ENCODE peak calls at places on chromosomes 7 and 10, in ten cellular contexts. H is M059J; G is activated naive CD4-positive, alpha-beta T cell treated with anti-CD3 and anti-CD28 coated beads, Interleukin-2, amount 50 U/mL, for 16 hours; W is hepatic stellate cell; E is nucleus accumbens; T is suprapubic skin; N is OCI-LY7; Z is NCI-H2081; M is activated CD4-positive, CD25-positive, alpha-beta regulatory T cell; R is transverse colon. L is an unnamed sample.

GRCh38 chr10:31923389-31923788 is 5.2 kb downstream of the ARHGAP12 start:
- DNase-seq in G (no peak), N (no peak), R (no peak), E (no peak), W (no peak), T (no peak), H (no peak), Z (no peak), M (no peak), L (no peak)

GRCh38 chr10:110724116-110724701 is 80.1 kb downstream of the RBM20 start:
- DNase-seq in E (no peak), M (no peak), N (peak; percentile 82), R (no peak), G (no peak), Z (no peak), T (no peak), H (no peak), W (no peak), L (no peak)

GRCh38 chr7:140581411-140581810 is 59.2 kb downstream of the DENND2A start:
- DNase-seq in G (no peak), N (no peak), T (no peak), Z (no peak), H (no peak), R (no peak), M (no peak), W (no peak), E (no peak), L (peak; percentile 40)

GRCh38 chr10:128210215-128211063 is 84.2 kb upstream of the MKI67 start:
- DNase-seq in N (no peak), G (peak; percentile 71), T (no peak), E (peak; percentile 27), M (peak; percentile 48), H (peak; percentile 22), W (peak; percentile 56), Z (no peak), R (peak; percentile 81), L (peak; percentile 30)

GRCh38 chr10:124732931-124733536 is 11.1 kb downstream of the FAM53B start:
- DNase-seq in H (no peak), Z (no peak), N (no peak), E (peak; percentile 37), W (peak; percentile 81), R (peak; percentile 59), T (no peak), M (peak; percentile 36), G (peak; percentile 64), L (no peak)

GRCh38 chr10:69766161-69766910 is 35.4 kb upstream of the COL13A1 start:
- DNase-seq in W (no peak), G (no peak), E (no peak), M (no peak), N (no peak), H (no peak), Z (no peak), R (no peak), T (no peak), L (no peak)

GRCh38 chr10:122122493-122122892 is 133.5 kb downstream of the TACC2 start:
- DNase-seq in R (no peak), E (no peak), Z (no peak), N (no peak), H (no peak), T (no peak), M (no peak), W (no peak), G (no peak), L (no peak)

GRCh38 chr10:123144697-123145541 is 3.0 kb upstream of the HMX2 start:
- DNase-seq in W (no peak), M (no peak), Z (no peak), T (no peak), E (no peak), H (no peak), N (no peak), G (peak; percentile 18), R (no peak), L (no peak)

GRCh38 chr7:64867863-64868440 is 35.1 kb upstream of the ZNF273 start:
- DNase-seq in N (no peak), T (no peak), M (no peak), W (no peak), E (no peak), G (no peak), Z (no peak), R (no peak), H (no peak), L (no peak)

GRCh38 chr7:39184387-39184786 is 206.7 kb downstream of the POU6F2 start:
- DNase-seq in M (no peak), Z (no peak), W (no peak), H (peak; percentile 46), N (no peak), E (no peak), G (no peak), R (no peak), T (no peak), L (no peak)

GRCh38 chr7:30331338-30331737 is 46.9 kb downstream of the ZNRF2 start:
- DNase-seq in E (no peak), H (peak; percentile 32), T (no peak), M (no peak), Z (no peak), G (no peak), N (no peak), W (no peak), R (no peak), L (no peak)

GRCh38 chr7:101216860-101217387 is 457 bp downstream of the PLOD3 start:
- DNase-seq in Z (no peak), W (no peak), G (no peak), H (peak; percentile 13), E (no peak), M (no peak), N (no peak), T (no peak), R (no peak), L (no peak)

GRCh38 chr10:123559823-123560092 is 106.4 kb upstream of the GPR26 start:
- DNase-seq in N (no peak), M (no peak), W (no peak), H (no peak), E (no peak), T (peak; percentile 61), R (no peak), Z (no peak), G (no peak), L (no peak)

GRCh38 chr7:78020874-78021249 is 222.3 kb downstream of the PHTF2 start:
- DNase-seq in G (no peak), N (no peak), T (no peak), R (no peak), E (no peak), W (peak; percentile 13), Z (no peak), H (no peak), M (no peak), L (no peak)

GRCh38 chr10:4807803-4808507 is 18.1 kb upstream of the AKR1E2 start:
- DNase-seq in H (peak; percentile 83), G (no peak), R (no peak), Z (no peak), N (no peak), M (no peak), E (no peak), T (no peak), W (peak; percentile 60), L (no peak)

GRCh38 chr7:24438232-24438631 is 135.0 kb upstream of the PALS2 start:
- DNase-seq in N (no peak), M (no peak), W (no peak), Z (no peak), H (no peak), T (no peak), R (no peak), G (no peak), E (no peak), L (no peak)

GRCh38 chr7:65216469-65216868 is 157.2 kb upstream of the ZNF92 start:
- DNase-seq in G (peak; percentile 31), H (peak; percentile 45), Z (peak; percentile 91), T (no peak), W (no peak), E (peak; percentile 13), N (peak; percentile 83), R (peak; percentile 61), M (no peak), L (no peak)

GRCh38 chr10:101162677-101163076 is 31.6 kb downstream of the TLX1 start:
- DNase-seq in G (no peak), Z (no peak), N (no peak), W (no peak), T (no peak), H (no peak), R (no peak), M (no peak), E (no peak), L (no peak)

GRCh38 chr7:148478551-148478950 is 112.0 kb upstream of the C7orf33 start:
- DNase-seq in N (no peak), W (no peak), R (no peak), E (no peak), T (no peak), M (no peak), G (no peak), Z (no peak), H (no peak), L (no peak)

GRCh38 chr10:125344573-125345121 is 184.3 kb upstream of the CTBP2 start:
- DNase-seq in E (no peak), Z (no peak), R (peak; percentile 43), W (no peak), G (no peak), T (no peak), M (no peak), H (no peak), N (no peak), L (no peak)

GRCh38 chr7:134514663-134515062 is 12.7 kb upstream of the AKR1B10 start:
- DNase-seq in E (no peak), R (peak; percentile 12), T (no peak), H (peak; percentile 80), Z (peak; percentile 77), W (peak; percentile 50), M (no peak), N (peak; percentile 77), G (no peak), L (no peak)

GRCh38 chr10:38143587-38143986 is 49.5 kb downstream of the ZNF37A start:
- DNase-seq in Z (no peak), R (no peak), G (no peak), W (no peak), T (no peak), N (no peak), E (no peak), M (no peak), H (peak; percentile 2), L (no peak)

GRCh38 chr7:114081606-114082425 is 163.0 kb upstream of the PPP1R3A start:
- DNase-seq in E (no peak), G (no peak), Z (peak; percentile 54), N (no peak), M (no peak), R (no peak), W (peak; percentile 30), T (no peak), H (peak; percentile 49), L (no peak)